ENCODE peak calls at places on chromosomes 2 and 18, in eight cellular contexts. T, W, A, D, J, M, I and O are unnamed samples.
A peak's percentile ranks its signal among the peaks of the same experiment; 100 is the strongest.

GRCh38 chr18:54775686-54776085 is 52.6 kb upstream of the RAB27B start:
- DNase-seq in T (no peak), W (no peak), A (peak; percentile 20), D (no peak), J (no peak), M (no peak), I (no peak), O (no peak)

GRCh38 chr2:46893231-46893943 is 22.2 kb downstream of the MCFD2 start:
- DNase-seq in T (no peak), W (no peak), A (no peak), D (no peak), J (no peak), M (no peak), I (no peak), O (no peak)

GRCh38 chr2:24579053-24579803 is 88.2 kb downstream of the NCOA1 start:
- DNase-seq in T (no peak), W (no peak), A (peak; percentile 35), D (no peak), J (no peak), M (no peak), I (no peak), O (no peak)

GRCh38 chr18:12282436-12283039 is 25.5 kb upstream of the TUBB6 start:
- DNase-seq in T (no peak), W (no peak), A (no peak), D (no peak), J (no peak), M (no peak), I (no peak), O (no peak)

GRCh38 chr18:55321268-55322175 is 266.5 kb downstream of the TCF4 start:
- DNase-seq in T (peak; percentile 84), W (peak; percentile 86), A (peak; percentile 95), D (no peak), J (peak; percentile 92), M (peak; percentile 89), I (peak; percentile 94), O (peak; percentile 83)

GRCh38 chr2:217685255-217685605 is 317.6 kb downstream of the TNS1 start:
- DNase-seq in T (peak; percentile 28), W (no peak), A (peak; percentile 30), D (no peak), J (peak; percentile 94), M (peak; percentile 78), I (peak; percentile 14), O (no peak)

GRCh38 chr18:47410139-47410538 is 158.7 kb upstream of the SKOR2 start:
- DNase-seq in T (no peak), W (no peak), A (no peak), D (no peak), J (no peak), M (no peak), I (no peak), O (no peak)

GRCh38 chr2:1162768-1163584 is 212.3 kb downstream of the SNTG2 start:
- DNase-seq in T (no peak), W (no peak), A (no peak), D (peak; percentile 23), J (no peak), M (no peak), I (no peak), O (no peak)

GRCh38 chr2:64104944-64105343 is 39.3 kb downstream of the PELI1 start:
- DNase-seq in T (no peak), W (no peak), A (no peak), D (no peak), J (no peak), M (no peak), I (no peak), O (no peak)

GRCh38 chr2:105556366-105556765 is 157.5 kb upstream of the FHL2 start:
- DNase-seq in T (no peak), W (no peak), A (no peak), D (no peak), J (no peak), M (no peak), I (no peak), O (no peak)

GRCh38 chr2:232372231-232373208 is 6.0 kb upstream of the ALPP start:
- DNase-seq in T (no peak), W (no peak), A (no peak), D (no peak), J (peak; percentile 16), M (no peak), I (no peak), O (no peak)

GRCh38 chr2:139626128-139626527 is 845.9 kb upstream of the NXPH2 start:
- DNase-seq in T (no peak), W (no peak), A (no peak), D (no peak), J (no peak), M (no peak), I (no peak), O (no peak)

GRCh38 chr2:95231723-95232122 is 24.4 kb downstream of the ZNF892 start:
- DNase-seq in T (peak; percentile 60), W (peak; percentile 13), A (peak; percentile 94), D (no peak), J (no peak), M (no peak), I (no peak), O (peak; percentile 74)

GRCh38 chr2:66696856-66697255 is 261.9 kb downstream of the MEIS1 start:
- DNase-seq in T (no peak), W (no peak), A (no peak), D (no peak), J (no peak), M (no peak), I (no peak), O (no peak)

GRCh38 chr2:128984066-128984465 is 665.4 kb upstream of the HS6ST1 start:
- DNase-seq in T (no peak), W (no peak), A (no peak), D (no peak), J (no peak), M (no peak), I (no peak), O (no peak)

GRCh38 chr2:138103156-138103555 is 138.9 kb downstream of the HNMT start:
- DNase-seq in T (no peak), W (no peak), A (no peak), D (no peak), J (no peak), M (no peak), I (no peak), O (no peak)

GRCh38 chr2:144493027-144493809 is 26.7 kb downstream of the ZEB2 start:
- DNase-seq in T (no peak), W (no peak), A (no peak), D (no peak), J (no peak), M (no peak), I (no peak), O (no peak)

GRCh38 chr2:112714836-112715631 is 5.8 kb upstream of the NT5DC4 start:
- DNase-seq in T (no peak), W (no peak), A (no peak), D (no peak), J (no peak), M (no peak), I (no peak), O (no peak)

GRCh38 chr18:59767732-59768131 is 70.5 kb upstream of the CCBE1 start:
- DNase-seq in T (no peak), W (no peak), A (no peak), D (no peak), J (no peak), M (no peak), I (no peak), O (no peak)

GRCh38 chr18:4260107-4260506 is 195.0 kb downstream of the DLGAP1 start:
- DNase-seq in T (no peak), W (no peak), A (no peak), D (no peak), J (no peak), M (no peak), I (no peak), O (no peak)

GRCh38 chr2:153077311-153077710 is 358.9 kb downstream of the ARL6IP6 start:
- DNase-seq in T (no peak), W (no peak), A (no peak), D (no peak), J (no peak), M (no peak), I (no peak), O (no peak)

GRCh38 chr18:68494802-68495560 is 219.9 kb downstream of the TMX3 start:
- DNase-seq in T (no peak), W (no peak), A (peak; percentile 44), D (no peak), J (no peak), M (no peak), I (no peak), O (no peak)

GRCh38 chr18:181711-182110 is 23.4 kb downstream of the USP14 start:
- DNase-seq in T (no peak), W (no peak), A (no peak), D (no peak), J (no peak), M (no peak), I (no peak), O (no peak)

GRCh38 chr18:6653880-6654279 is 75.6 kb upstream of the ARHGAP28 start:
- DNase-seq in T (no peak), W (no peak), A (no peak), D (no peak), J (no peak), M (no peak), I (no peak), O (no peak)
- H3K27ac ChIP-seq in T (no peak overlapping the region), W (no peak overlapping the region), A (no peak overlapping the region), D (no peak overlapping the region), J (no peak overlapping the region), M (no peak overlapping the region), I (no peak overlapping the region), O (no peak overlapping the region)

GRCh38 chr2:241551998-241552737 is 6.4 kb upstream of the BOK start:
- DNase-seq in T (no peak), W (no peak), A (no peak), D (no peak), J (no peak), M (no peak), I (no peak), O (no peak)

GRCh38 chr2:241553512-241553830 is 5.1 kb upstream of the BOK start:
- DNase-seq in T (no peak), W (no peak), A (no peak), D (no peak), J (no peak), M (no peak), I (no peak), O (no peak)

GRCh38 chr2:241548451-241548835 is 10.1 kb upstream of the BOK start:
- DNase-seq in T (no peak), W (no peak), A (no peak), D (no peak), J (no peak), M (no peak), I (no peak), O (no peak)

GRCh38 chr2:241551599-241551997 is 6.9 kb upstream of the BOK start:
- DNase-seq in T (no peak), W (no peak), A (no peak), D (no peak), J (no peak), M (no peak), I (no peak), O (no peak)

GRCh38 chr2:241550616-241551580 is 7.6 kb upstream of the BOK start:
- DNase-seq in T (no peak), W (no peak), A (no peak), D (no peak), J (no peak), M (no peak), I (no peak), O (no peak)
- H3K27ac ChIP-seq in T (peak overlapping the region; percentile 39), W (no peak overlapping the region), A (no peak overlapping the region), D (no peak overlapping the region), J (no peak overlapping the region), M (no peak overlapping the region), I (no peak overlapping the region), O (no peak overlapping the region)

GRCh38 chr2:237689569-237690131 is 62.3 kb downstream of the LRRFIP1 start:
- DNase-seq in T (no peak), W (no peak), A (no peak), D (no peak), J (no peak), M (peak; percentile 69), I (peak; percentile 48), O (no peak)
- H3K27ac ChIP-seq in T (peak overlapping the region; percentile 11), W (no peak overlapping the region), A (no peak overlapping the region), D (peak overlapping the region; percentile 88), J (peak overlapping the region; percentile 99), M (peak overlapping the region; percentile 89), I (peak overlapping the region; percentile 73), O (no peak overlapping the region)

GRCh38 chr2:136956050-136956449 is 190.7 kb downstream of the THSD7B start:
- DNase-seq in T (no peak), W (no peak), A (no peak), D (no peak), J (no peak), M (no peak), I (no peak), O (no peak)
- H3K27ac ChIP-seq in T (no peak overlapping the region), W (no peak overlapping the region), A (no peak overlapping the region), D (no peak overlapping the region), J (no peak overlapping the region), M (no peak overlapping the region), I (no peak overlapping the region), O (no peak overlapping the region)